ENCODE peak calls at places on chromosomes 4 and X, in ten cellular contexts. Y is activated CD4-positive, alpha-beta T cell treated with anti-CD3 and anti-CD28 coated beads, Interleukin-2, amount 50 U/mL, for 4 hours; T is HFFc6; W is HEK293T; S is Calu3; K is naive thymus-derived CD4-positive, alpha-beta T cell; M is WTC11; D is OCI-LY7; L is NB4; C is astrocyte of the spinal cord. A is an unnamed sample.

GRCh38 chr4:76504613-76505465 is 69.8 kb downstream of the SHROOM3 start:
- DNase-seq in Y (no peak), T (peak), W (peak), S (peak), K (no peak), M (no peak), D (peak), L (peak), C (peak), A (peak)

GRCh38 chr4:169208090-169208455 is 62.7 kb downstream of the SH3RF1 start:
- DNase-seq in Y (no peak), T (no peak), W (no peak), S (no peak), K (no peak), M (no peak), D (no peak), L (no peak), C (no peak), A (peak)

GRCh38 chrX:115229337-115229991 is 4.4 kb downstream of the LRCH2 start:
- DNase-seq in Y (no peak), T (no peak), W (no peak), S (no peak), K (no peak), M (no peak), D (no peak), L (no peak), C (no peak), A (no peak)

GRCh38 chr4:6525474-6525873 is 49.5 kb upstream of the MAN2B2 start:
- DNase-seq in Y (no peak), T (no peak), W (no peak), S (no peak), K (no peak), M (no peak), D (no peak), L (no peak), C (no peak), A (no peak)

GRCh38 chrX:121579016-121579760 is 531.8 kb downstream of the GLUD2 start:
- DNase-seq in Y (no peak), T (no peak), W (peak), S (peak), K (no peak), M (no peak), D (peak), L (peak), C (peak), A (no peak)

GRCh38 chr4:26127851-26128337 is 192.9 kb upstream of the RBPJ start:
- DNase-seq in Y (no peak), T (no peak), W (no peak), S (peak), K (no peak), M (no peak), D (no peak), L (no peak), C (no peak), A (no peak)

GRCh38 chr4:183729430-183730328 is 70.6 kb downstream of the TRAPPC11 start:
- DNase-seq in Y (no peak), T (no peak), W (no peak), S (no peak), K (no peak), M (no peak), D (no peak), L (no peak), C (no peak), A (no peak)

GRCh38 chrX:81195712-81196111 is 6.0 kb downstream of the HMGN5 start:
- DNase-seq in Y (peak), T (peak), W (peak), S (peak), K (peak), M (peak), D (peak), L (peak), C (peak), A (peak)

GRCh38 chr4:128862608-128863313 is 53.3 kb downstream of the JADE1 start:
- DNase-seq in Y (peak), T (no peak), W (no peak), S (no peak), K (peak), M (no peak), D (no peak), L (no peak), C (no peak), A (no peak)

GRCh38 chr4:2927016-2927695 is 36.0 kb downstream of the NOP14 start:
- DNase-seq in Y (no peak), T (no peak), W (no peak), S (no peak), K (no peak), M (no peak), D (no peak), L (no peak), C (no peak), A (no peak)

GRCh38 chrX:12076046-12076445 is 62.2 kb upstream of the FRMPD4 start:
- DNase-seq in Y (no peak), T (peak), W (no peak), S (peak), K (no peak), M (no peak), D (no peak), L (no peak), C (peak), A (no peak)

GRCh38 chr4:59772740-59773139 is 1427.4 kb upstream of the ADGRL3 start:
- DNase-seq in Y (no peak), T (no peak), W (no peak), S (no peak), K (no peak), M (no peak), D (no peak), L (no peak), C (no peak), A (no peak)

GRCh38 chrX:139008185-139008584 is 296.7 kb upstream of the FGF13 start:
- DNase-seq in Y (no peak), T (no peak), W (no peak), S (no peak), K (no peak), M (no peak), D (no peak), L (no peak), C (no peak), A (peak)

GRCh38 chr4:7464259-7464655 is 29.5 kb upstream of the PSAPL1 start:
- DNase-seq in Y (no peak), T (no peak), W (no peak), S (no peak), K (no peak), M (no peak), D (no peak), L (no peak), C (no peak), A (peak)

GRCh38 chrX:8731579-8732395 is at the start of gene ANOS1:
- DNase-seq in Y (no peak), T (no peak), W (no peak), S (peak), K (no peak), M (peak), D (no peak), L (no peak), C (peak), A (peak)

GRCh38 chr4:154779362-154779947 is 1.6 kb upstream of the RBM46 start:
- DNase-seq in Y (no peak), T (peak), W (peak), S (no peak), K (no peak), M (no peak), D (peak), L (peak), C (peak), A (no peak)

GRCh38 chrX:7218321-7219152 is 70.6 kb upstream of the PUDP start:
- DNase-seq in Y (no peak), T (no peak), W (no peak), S (no peak), K (no peak), M (no peak), D (peak), L (no peak), C (no peak), A (peak)

GRCh38 chr4:4560136-4560535 is 18.3 kb upstream of the STX18 start:
- DNase-seq in Y (no peak), T (no peak), W (no peak), S (no peak), K (no peak), M (no peak), D (no peak), L (no peak), C (peak), A (no peak)